ENCODE peak calls at places on chromosomes 16 and 17, in nine cellular contexts. B is brain microvascular endothelial cell; K is PC-3; Q is CD8-positive, alpha-beta T cell; I is PC-9; N is cardiac muscle cell; E is nephron progenitor cell; O is fibroblast of the aortic adventitia; T is prostate gland. P is an unnamed sample.

GRCh38 chr16:73231379-73231778 is 183.5 kb upstream of the ZFHX3 start:
- DNase-seq in B (no peak), K (no peak), Q (no peak), I (no peak), N (no peak), E (no peak), O (no peak), T (no peak), P (no peak)

GRCh38 chr17:46995841-46996571 is 17.0 kb upstream of the RPRML start:
- DNase-seq in B (peak; percentile 20), K (peak; percentile 64), Q (no peak), I (no peak), N (no peak), E (no peak), O (peak; percentile 74), T (no peak), P (no peak)

GRCh38 chr17:37725601-37726146 is 19.2 kb downstream of the HNF1B start:
- DNase-seq in B (no peak), K (no peak), Q (no peak), I (no peak), N (no peak), E (no peak), O (no peak), T (no peak), P (no peak)

GRCh38 chr16:49281843-49282642 is 405 bp upstream of the CBLN1 start:
- DNase-seq in B (peak; percentile 2), K (peak; percentile 46), Q (no peak), I (no peak), N (peak; percentile 98), E (peak; percentile 98), O (peak; percentile 16), T (peak; percentile 59), P (no peak)

GRCh38 chr16:72055911-72056310 is 1.6 kb downstream of the HP start:
- DNase-seq in B (no peak), K (no peak), Q (no peak), I (no peak), N (no peak), E (no peak), O (no peak), T (no peak), P (no peak)

GRCh38 chr17:50829336-50829735 is 6.0 kb upstream of the WFIKKN2 start:
- DNase-seq in B (no peak), K (no peak), Q (no peak), I (no peak), N (no peak), E (no peak), O (no peak), T (no peak), P (no peak)

GRCh38 chr17:81247339-81247990 is 8.3 kb downstream of the NDUFAF8 start:
- DNase-seq in B (no peak), K (no peak), Q (no peak), I (no peak), N (no peak), E (no peak), O (no peak), T (no peak), P (no peak)

GRCh38 chr16:23227529-23227928 is 45.0 kb downstream of the SCNN1G start:
- DNase-seq in B (no peak), K (no peak), Q (no peak), I (no peak), N (no peak), E (no peak), O (no peak), T (no peak), P (no peak)

GRCh38 chr17:2901582-2901981 is 105.3 kb downstream of the RAP1GAP2 start:
- DNase-seq in B (no peak), K (no peak), Q (no peak), I (no peak), N (no peak), E (no peak), O (no peak), T (no peak), P (no peak)

GRCh38 chr16:68665501-68665900 is 20.4 kb downstream of the CDH3 start:
- DNase-seq in B (no peak), K (peak; percentile 92), Q (no peak), I (peak; percentile 85), N (no peak), E (no peak), O (no peak), T (no peak), P (no peak)

GRCh38 chr16:72042157-72042660 is 12.1 kb upstream of the HP start:
- DNase-seq in B (no peak), K (no peak), Q (no peak), I (peak; percentile 38), N (peak; percentile 40), E (no peak), O (no peak), T (no peak), P (no peak)

GRCh38 chr17:45240905-45241314 is 19.2 kb downstream of the FMNL1 start:
- DNase-seq in B (no peak), K (no peak), Q (no peak), I (no peak), N (no peak), E (no peak), O (no peak), T (peak; percentile 50), P (no peak)

GRCh38 chr17:49576121-49576905 is 642 bp downstream of the NXPH3 start:
- DNase-seq in B (no peak), K (peak; percentile 36), Q (no peak), I (no peak), N (peak; percentile 84), E (peak; percentile 62), O (peak; percentile 26), T (no peak), P (no peak)

GRCh38 chr17:60526726-60527125 is 684 bp upstream of the APPBP2 start:
- DNase-seq in B (no peak), K (no peak), Q (no peak), I (no peak), N (no peak), E (no peak), O (peak; percentile 52), T (no peak), P (no peak)

GRCh38 chr17:6047966-6048365 is 22.2 kb upstream of the WSCD1 start:
- DNase-seq in B (no peak), K (no peak), Q (no peak), I (no peak), N (no peak), E (no peak), O (no peak), T (no peak), P (no peak)

DNA sequence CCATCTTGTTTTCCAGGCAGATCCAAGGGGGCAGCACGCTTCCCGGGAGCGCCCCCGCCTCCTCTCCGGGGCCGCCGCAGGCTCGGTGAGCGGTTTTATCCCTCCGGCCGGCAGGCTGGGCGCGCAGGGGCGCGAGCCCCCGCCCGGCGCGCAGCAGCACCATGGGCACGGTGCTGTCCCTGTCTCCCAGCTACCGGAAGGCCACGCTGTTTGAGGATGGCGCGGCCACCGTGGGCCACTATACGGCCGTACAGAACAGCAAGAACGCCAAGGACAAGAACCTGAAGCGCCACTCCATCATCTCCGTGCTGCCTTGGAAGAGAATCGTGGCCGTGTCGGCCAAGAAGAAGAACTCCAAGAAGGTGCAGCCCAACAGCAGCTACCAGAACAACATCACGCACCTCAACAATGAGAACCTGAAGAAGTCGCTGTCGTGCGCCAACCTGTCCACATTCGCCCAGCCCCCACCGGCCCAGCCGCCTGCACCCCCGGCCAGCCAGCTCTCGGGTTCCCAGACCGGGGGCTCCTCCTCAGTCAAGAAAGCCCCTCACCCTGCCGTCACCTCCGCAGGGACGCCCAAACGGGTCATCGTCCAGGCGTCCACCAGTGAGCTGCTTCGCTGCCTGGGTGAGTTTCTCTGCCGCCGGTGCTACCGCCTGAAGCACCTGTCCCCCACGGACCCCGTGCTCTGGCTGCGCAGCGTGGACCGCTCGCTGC is 825 bp downstream of the CDK5R1 start:
- DNase-seq in B (no peak), K (no peak), Q (no peak), I (no peak), N (peak; percentile 60), E (peak; percentile 55), O (no peak), T (no peak), P (no peak)
- TF ChIP-seq CTCF in B (no peak), K (no peak), Q (no peak), I (no peak), N (no peak), E (no peak), O (no peak), T (no peak), P (peak; percentile 15)

DNA sequence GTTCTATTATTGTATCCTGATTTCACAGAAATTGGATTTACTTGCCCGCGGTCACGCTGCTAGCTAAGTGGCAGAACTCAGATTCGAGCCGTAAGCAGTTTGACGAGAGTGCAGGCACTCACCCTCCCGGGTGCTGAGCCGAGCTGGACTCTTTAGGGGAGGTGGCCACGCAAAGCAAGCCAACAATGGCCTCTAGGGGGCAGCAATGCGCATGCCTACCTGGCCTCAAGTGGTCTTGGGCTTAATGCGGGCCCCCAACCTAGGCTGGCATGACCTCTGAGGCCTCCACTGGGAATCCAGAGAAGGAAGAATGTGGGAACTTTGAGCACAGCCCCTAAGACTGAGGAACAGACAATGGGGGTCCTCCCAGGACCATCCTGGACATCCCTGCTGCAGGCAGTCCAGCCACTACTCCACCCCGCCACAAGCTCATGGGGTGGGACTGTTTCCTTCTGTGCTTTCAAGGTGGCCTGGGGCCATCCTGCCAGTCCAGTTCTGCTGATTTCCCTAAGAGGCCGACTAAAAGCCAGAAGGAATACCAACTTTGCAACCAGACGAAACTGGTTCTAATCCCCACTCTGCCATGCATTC is 276.5 kb downstream of the XYLT1 start:
- DNase-seq in B (no peak), K (no peak), Q (peak; percentile 78), I (no peak), N (peak; percentile 72), E (peak; percentile 76), O (peak; percentile 51), T (peak; percentile 14), P (no peak)
- TF ChIP-seq CTCF in B (peak; percentile 63), K (peak; percentile 15), Q (peak; percentile 61), I (peak; percentile 50), N (peak; percentile 52), E (peak; percentile 79), O (peak; percentile 80), T (peak; percentile 47), P (peak; percentile 47)

DNA sequence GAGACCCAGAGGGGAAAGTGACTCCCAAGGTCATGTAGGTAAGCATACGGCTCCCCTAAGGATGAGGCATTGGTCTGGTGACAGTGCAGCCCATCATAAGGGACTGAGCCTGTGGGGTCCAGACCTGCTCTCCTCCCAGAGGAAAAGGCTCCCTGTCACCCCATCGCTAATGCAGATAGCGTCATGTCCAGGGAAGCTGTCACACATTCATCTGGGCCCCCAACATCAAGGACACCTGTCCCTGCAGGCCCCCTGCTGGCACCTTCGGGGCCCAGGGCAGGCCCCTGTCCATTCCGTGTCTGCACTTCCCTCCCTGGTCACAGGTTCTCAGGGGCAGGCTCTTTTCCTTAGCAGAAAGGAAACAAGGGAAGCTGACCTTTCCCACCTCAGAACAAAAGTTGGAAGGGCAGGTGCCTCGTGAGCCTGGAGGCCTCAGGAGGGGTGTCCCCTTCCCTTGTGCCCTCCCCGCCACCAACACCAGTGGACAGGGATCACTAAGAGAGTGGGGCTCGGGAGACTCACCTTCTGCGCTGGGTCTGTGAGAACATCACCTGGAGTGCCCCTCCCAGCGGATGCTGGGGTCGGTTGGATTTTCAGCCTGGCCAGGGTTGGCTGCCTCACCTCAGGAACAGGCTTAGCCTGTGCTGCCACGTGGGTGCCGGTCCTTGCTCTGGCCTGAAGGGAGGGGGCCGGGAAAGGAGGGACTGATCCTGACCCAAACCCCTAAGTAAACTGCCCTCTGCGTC is 17.3 kb upstream of the LASP1NB start:
- DNase-seq in B (no peak), K (no peak), Q (no peak), I (no peak), N (no peak), E (no peak), O (no peak), T (no peak), P (no peak)
- TF ChIP-seq CTCF in B (peak; percentile 6), K (no peak), Q (no peak), I (no peak), N (no peak), E (no peak), O (no peak), T (no peak), P (no peak)

GRCh38 chr16:53129281-53130192 is 74.7 kb downstream of the CHD9 start:
- DNase-seq in B (peak; percentile 53), K (peak; percentile 6), Q (no peak), I (no peak), N (peak; percentile 58), E (no peak), O (peak; percentile 71), T (peak; percentile 11), P (no peak)
- TF ChIP-seq CTCF in B (no peak), K (no peak), Q (no peak), I (no peak), N (no peak), E (no peak), O (no peak), T (no peak), P (no peak)

P was measured in osteocyte.